ENCODE peak calls at places on chromosomes 7 and 10, in six cellular contexts. C is stimulated activated naive B cell treated with anti-CD40 and anti-IgM and Interleukin-4, amounts not matched to agents 10 μg/mL and 1 μg/mL and 100 μg/mL, for 72 hours; J is A549; P is retina; A is hepatic stellate cell; S is cardiac fibroblast. H is an unnamed sample.

GRCh38 chr7:109407756-109408155 is 838.1 kb downstream of the DNAJB9 start:
- DNase-seq in C (no peak), J (no peak), P (no peak), A (no peak), S (no peak), H (no peak)

GRCh38 chr10:6171891-6172354 is 30.8 kb upstream of the PFKFB3 start:
- DNase-seq in C (peak; percentile 47), J (no peak), P (no peak), A (peak; percentile 75), S (peak; percentile 90), H (peak; percentile 80)

GRCh38 chr7:104135760-104136558 is 71.9 kb downstream of the ORC5 start:
- DNase-seq in C (no peak), J (no peak), P (no peak), A (no peak), S (no peak), H (no peak)

GRCh38 chr10:72328045-72328828 is 26.5 kb downstream of the DNAJB12 start:
- DNase-seq in C (no peak), J (peak; percentile 63), P (peak; percentile 82), A (peak; percentile 79), S (peak; percentile 83), H (no peak)

GRCh38 chr10:17425584-17426262 is 28.7 kb downstream of the ST8SIA6 start:
- DNase-seq in C (no peak), J (no peak), P (no peak), A (no peak), S (no peak), H (peak; percentile 80)

GRCh38 chr7:9201928-9202327 is 768.5 kb downstream of the NXPH1 start:
- DNase-seq in C (no peak), J (no peak), P (peak; percentile 6), A (no peak), S (no peak), H (no peak)

GRCh38 chr7:100957832-100958421 is 8.6 kb downstream of the MUC3A start:
- DNase-seq in C (no peak), J (no peak), P (no peak), A (no peak), S (no peak), H (no peak)

GRCh38 chr7:128115326-128115820 is 84.1 kb upstream of the LRRC4 start:
- DNase-seq in C (no peak), J (no peak), P (no peak), A (peak; percentile 70), S (no peak), H (no peak)

GRCh38 chr7:125876436-125876835 is 946.8 kb upstream of the POT1 start:
- DNase-seq in C (no peak), J (no peak), P (no peak), A (no peak), S (no peak), H (no peak)

GRCh38 chr10:69408318-69409175 is 8.2 kb downstream of the TACR2 start:
- DNase-seq in C (peak; percentile 84), J (peak; percentile 96), P (peak; percentile 86), A (peak; percentile 92), S (peak; percentile 98), H (peak; percentile 99)

GRCh38 chr7:381211-382117 is 91.5 kb downstream of the FOXL3 start:
- DNase-seq in C (no peak), J (no peak), P (no peak), A (no peak), S (no peak), H (peak; percentile 77)